ENCODE peak calls at places on chromosomes 1 and 21, in ten cellular contexts. X is endodermal cell, V is tibial artery, N is breast epithelium, L is fibroblast of lung, A is kidney epithelial cell, D is cardiac muscle cell, Y is neural progenitor cell, K is right lobe of liver, P is MM.1S. S is an unnamed sample. For H3K36me3, the result is how much of the 10 kb centered on the place peaks cover.

GRCh38 chr1:216186131-216186530 is 237.1 kb downstream of the USH2A start:
- DNase-seq in X (no peak), V (no peak), N (no peak), L (no peak), A (no peak), D (no peak), Y (no peak), K (no peak), P (no peak), S (no peak)

GRCh38 chr1:84598418-84598817 is 24.2 kb upstream of the CTBS start:
- DNase-seq in X (no peak), V (no peak), N (no peak), L (peak), A (no peak), D (no peak), Y (no peak), K (no peak), P (no peak), S (no peak)

GRCh38 chr1:207058878-207059867 is 6.1 kb downstream of the PFKFB2 start:
- DNase-seq in X (peak), V (no peak), N (no peak), L (no peak), A (no peak), D (no peak), Y (peak), K (no peak), P (peak), S (no peak)

GRCh38 chr1:155912056-155912536 is 947 bp upstream of the RIT1 start:
- DNase-seq in X (peak), V (no peak), N (no peak), L (no peak), A (no peak), D (no peak), Y (no peak), K (no peak), P (peak), S (no peak)

GRCh38 chr1:1565340-1565739 is 9.3 kb downstream of the SSU72 start:
- DNase-seq in X (no peak), V (no peak), N (no peak), L (no peak), A (no peak), D (no peak), Y (no peak), K (no peak), P (no peak), S (no peak)

GRCh38 chr1:47554901-47555300 is 117.1 kb downstream of the FOXD2 start:
- DNase-seq in X (no peak), V (no peak), N (no peak), L (peak), A (no peak), D (no peak), Y (no peak), K (no peak), P (no peak), S (no peak)

GRCh38 chr1:9452516-9453158 is 86.6 kb upstream of the SLC25A33 start:
- DNase-seq in X (no peak), V (no peak), N (no peak), L (no peak), A (no peak), D (no peak), Y (no peak), K (peak), P (no peak), S (no peak)

GRCh38 chr1:94580367-94581115 is 39.0 kb upstream of the F3 start:
- DNase-seq in X (no peak), V (no peak), N (no peak), L (peak), A (no peak), D (no peak), Y (no peak), K (no peak), P (no peak), S (peak)

GRCh38 chr1:2300851-2301606 is 72.9 kb downstream of the SKI start:
- DNase-seq in X (no peak), V (peak), N (peak), L (peak), A (no peak), D (no peak), Y (no peak), K (peak), P (peak), S (no peak)

GRCh38 chr1:61434276-61434675 is 290.7 kb downstream of the TM2D1 start:
- DNase-seq in X (no peak), V (no peak), N (peak), L (peak), A (peak), D (no peak), Y (no peak), K (no peak), P (no peak), S (no peak)

GRCh38 chr1:35573198-35573775 is at the start of gene TFAP2E:
- DNase-seq in X (peak), V (no peak), N (no peak), L (no peak), A (no peak), D (peak), Y (peak), K (no peak), P (no peak), S (no peak)

GRCh38 chr1:46488343-46489168 is 1.1 kb upstream of the DMBX1 start:
- DNase-seq in X (peak), V (no peak), N (no peak), L (peak), A (peak), D (no peak), Y (peak), K (no peak), P (no peak), S (no peak)

GRCh38 chr1:212549503-212550017 is 59.0 kb upstream of the ATF3 start:
- DNase-seq in X (no peak), V (no peak), N (no peak), L (no peak), A (no peak), D (no peak), Y (no peak), K (no peak), P (no peak), S (no peak)

GRCh38 chr1:247043406-247043805 is 35.2 kb downstream of the ZNF670 start:
- DNase-seq in X (no peak), V (no peak), N (no peak), L (no peak), A (no peak), D (no peak), Y (no peak), K (no peak), P (no peak), S (no peak)

GRCh38 chr1:43519287-43519686 is 11.4 kb upstream of the PTPRF start:
- DNase-seq in X (peak), V (peak), N (no peak), L (no peak), A (no peak), D (no peak), Y (no peak), K (no peak), P (no peak), S (no peak)

GRCh38 chr1:10626011-10626731 is 151.4 kb downstream of the PEX14 start:
- DNase-seq in X (no peak), V (peak), N (no peak), L (no peak), A (no peak), D (no peak), Y (no peak), K (peak), P (no peak), S (no peak)

GRCh38 chr1:81681570-81681969 is 119.2 kb upstream of the ADGRL2 start:
- DNase-seq in X (no peak), V (no peak), N (no peak), L (peak), A (no peak), D (no peak), Y (no peak), K (no peak), P (peak), S (no peak)

GRCh38 chr1:117821782-117822447 is 107.5 kb downstream of the GDAP2 start:
- DNase-seq in X (no peak), V (peak), N (no peak), L (peak), A (peak), D (no peak), Y (no peak), K (no peak), P (peak), S (peak)

GRCh38 chr1:179968994-179969919 is 14.6 kb downstream of the CEP350 start:
- DNase-seq in X (no peak), V (no peak), N (no peak), L (no peak), A (no peak), D (no peak), Y (no peak), K (no peak), P (peak), S (no peak)

GRCh38 chr1:52057876-52058275 is 1.8 kb downstream of the BTF3L4 start:
- DNase-seq in X (no peak), V (no peak), N (no peak), L (no peak), A (no peak), D (no peak), Y (no peak), K (no peak), P (no peak), S (no peak)

GRCh38 chr1:22137006-22137720 is 5.7 kb downstream of the WNT4 start:
- DNase-seq in X (peak), V (no peak), N (peak), L (peak), A (no peak), D (no peak), Y (peak), K (no peak), P (no peak), S (no peak)

GRCh38 chr1:162157469-162157868 is 88.0 kb downstream of the NOS1AP start:
- DNase-seq in X (no peak), V (no peak), N (no peak), L (no peak), A (no peak), D (no peak), Y (no peak), K (no peak), P (no peak), S (no peak)

GRCh38 chr1:15956150-15956549 is 19.8 kb downstream of the ZBTB17 start:
- DNase-seq in X (no peak), V (no peak), N (no peak), L (peak), A (no peak), D (peak), Y (no peak), K (no peak), P (no peak), S (no peak)

GRCh38 chr1:15955552-15955951 is 20.3 kb downstream of the ZBTB17 start:
- DNase-seq in X (no peak), V (peak), N (no peak), L (no peak), A (no peak), D (no peak), Y (no peak), K (no peak), P (no peak), S (no peak)

GRCh38 chr1:15958788-15959187 is 17.1 kb downstream of the ZBTB17 start:
- DNase-seq in X (no peak), V (peak), N (no peak), L (peak), A (no peak), D (no peak), Y (no peak), K (no peak), P (no peak), S (no peak)

GRCh38 chr1:15958111-15958510 is 17.8 kb downstream of the ZBTB17 start:
- DNase-seq in X (no peak), V (peak), N (no peak), L (no peak), A (no peak), D (no peak), Y (no peak), K (no peak), P (no peak), S (no peak)

DNA sequence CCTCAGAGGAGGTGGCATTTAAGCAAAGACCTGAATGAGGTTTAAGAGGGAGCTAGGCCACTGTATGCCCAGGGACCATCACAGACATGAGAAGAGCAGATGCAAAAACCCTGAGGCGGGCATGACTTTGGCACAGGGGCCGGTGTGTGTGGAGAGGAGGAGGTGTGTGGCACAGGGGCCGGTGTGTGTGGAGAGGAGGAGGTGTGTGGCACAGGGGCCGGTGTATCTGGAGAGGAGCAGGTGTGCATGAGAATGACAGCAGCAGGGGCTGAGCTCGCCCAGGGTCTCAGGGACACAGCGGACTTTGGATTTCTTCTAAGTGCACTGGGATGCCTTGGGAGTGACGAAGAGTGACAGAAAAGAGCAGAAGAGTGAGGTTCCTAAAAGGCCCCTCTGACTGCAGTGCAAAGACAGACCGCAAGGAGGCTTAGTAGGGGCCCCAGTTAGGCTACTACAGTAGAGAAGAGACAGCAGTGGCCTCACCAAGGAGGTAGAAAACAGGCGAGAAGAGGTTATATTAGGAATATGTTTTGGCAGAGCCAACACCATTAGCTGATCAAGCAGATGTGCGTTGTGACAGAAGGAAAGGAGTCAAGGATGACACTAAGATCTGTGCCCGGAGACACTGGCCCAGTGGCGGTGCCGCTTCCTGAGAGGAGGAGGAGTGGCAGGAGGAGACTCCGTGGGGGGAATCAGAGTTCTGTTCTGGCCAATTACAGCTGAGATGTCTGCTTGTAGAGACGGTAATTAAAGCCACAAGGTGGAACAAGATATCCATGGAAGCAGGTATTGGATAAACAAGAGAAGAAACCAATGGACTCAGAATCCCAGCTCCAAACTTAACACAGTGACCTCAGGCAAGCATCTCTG is 18.4 kb downstream of the ZBTB17 start:
- DNase-seq in X (peak), V (peak), N (no peak), L (no peak), A (no peak), D (peak), Y (peak), K (no peak), P (no peak), S (no peak)
- TF ChIP-seq CTCF in X (peak), V (no peak), N (no peak), L (no peak), A (peak), D (peak), Y (peak), K (no peak), P (peak), S (peak)

DNA sequence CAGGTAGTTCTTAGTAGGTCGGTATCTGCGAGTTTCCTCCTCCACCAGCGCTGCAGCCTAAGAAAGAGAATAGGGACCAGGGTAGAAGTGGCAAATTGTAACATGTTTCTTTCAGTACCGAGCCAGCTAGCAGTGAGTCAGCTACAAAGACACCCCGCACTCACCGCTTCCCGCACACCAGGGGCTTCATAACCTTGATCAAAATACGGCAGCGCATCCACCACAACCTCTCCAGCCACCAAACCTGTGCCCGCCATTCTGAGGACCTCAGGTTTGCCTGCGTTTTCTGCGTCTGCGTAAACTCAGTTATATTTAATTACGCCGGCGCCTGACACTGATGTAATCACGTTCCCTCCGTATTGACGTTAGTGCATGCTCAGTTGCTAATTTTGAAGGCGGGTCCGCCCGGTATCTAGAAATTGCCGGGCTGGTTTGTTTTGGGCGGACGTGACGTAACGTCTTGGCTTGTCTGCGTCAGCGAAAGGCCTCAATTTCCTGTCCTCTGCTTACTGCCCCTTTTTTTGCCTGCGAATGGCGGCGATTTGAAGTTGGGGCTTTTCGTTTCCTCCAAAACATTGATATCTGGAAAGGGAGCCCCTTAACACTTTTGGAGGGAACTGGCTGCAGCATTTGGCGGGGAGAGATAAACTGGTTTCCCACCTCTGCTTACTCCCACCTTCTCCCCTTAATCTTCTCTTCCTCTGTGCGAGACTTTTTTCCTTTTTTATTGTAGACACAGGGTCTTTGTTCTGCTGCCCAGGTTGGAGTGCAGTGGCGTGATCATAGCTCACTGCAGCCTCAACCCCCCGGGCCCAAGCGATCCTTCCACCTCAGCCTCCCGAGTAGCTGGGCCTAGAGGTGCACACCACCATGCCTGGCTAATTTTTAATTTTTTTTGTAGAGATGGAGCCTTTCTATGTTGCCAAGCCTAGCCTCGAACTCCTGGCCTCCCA is at the start of gene BCAS2:
- DNase-seq in X (peak), V (peak), N (peak), L (peak), A (peak), D (peak), Y (peak), K (peak), P (peak), S (peak)
- H3K36me3 ChIP-seq in X (under half), V (under half), N (under half), L (under half), A (under half), D (under half), Y (under half), K (under half), P (under half), S (under half)

GRCh38 chr1:50347933-50348332 is 75.3 kb downstream of the DMRTA2 start:
- DNase-seq in X (no peak), V (no peak), N (no peak), L (no peak), A (no peak), D (no peak), Y (no peak), K (no peak), P (no peak), S (no peak)

GRCh38 chr1:50346621-50347020 is 76.6 kb downstream of the DMRTA2 start:
- DNase-seq in X (no peak), V (no peak), N (no peak), L (no peak), A (no peak), D (no peak), Y (no peak), K (no peak), P (no peak), S (no peak)

GRCh38 chr1:50350421-50350820 is 72.8 kb downstream of the DMRTA2 start:
- DNase-seq in X (no peak), V (no peak), N (no peak), L (no peak), A (no peak), D (no peak), Y (no peak), K (no peak), P (no peak), S (no peak)

GRCh38 chr1:50349242-50349565 is 74.0 kb downstream of the DMRTA2 start:
- DNase-seq in X (no peak), V (no peak), N (no peak), L (no peak), A (no peak), D (no peak), Y (no peak), K (no peak), P (no peak), S (no peak)

GRCh38 chr1:50348449-50349241 is 74.6 kb downstream of the DMRTA2 start:
- DNase-seq in X (peak), V (no peak), N (peak), L (peak), A (peak), D (peak), Y (peak), K (peak), P (peak), S (peak)
- TF ChIP-seq CTCF in X (peak), V (peak), N (peak), L (peak), A (peak), D (peak), Y (peak), K (peak), P (peak), S (peak)

GRCh38 chr21:31666445-31667010 is 7.0 kb downstream of the SOD1 start:
- DNase-seq in X (no peak), V (no peak), N (no peak), L (no peak), A (no peak), D (no peak), Y (no peak), K (no peak), P (no peak), S (no peak)

GRCh38 chr21:31670065-31670464 is 10.6 kb downstream of the SOD1 start:
- DNase-seq in X (no peak), V (no peak), N (no peak), L (no peak), A (no peak), D (no peak), Y (no peak), K (no peak), P (no peak), S (no peak)

GRCh38 chr21:31667141-31667540 is 7.6 kb downstream of the SOD1 start:
- DNase-seq in X (no peak), V (no peak), N (no peak), L (no peak), A (no peak), D (no peak), Y (no peak), K (no peak), P (no peak), S (no peak)

GRCh38 chr21:31667639-31668038 is 8.1 kb downstream of the SOD1 start:
- DNase-seq in X (no peak), V (no peak), N (no peak), L (no peak), A (no peak), D (no peak), Y (no peak), K (no peak), P (no peak), S (no peak)

DNA sequence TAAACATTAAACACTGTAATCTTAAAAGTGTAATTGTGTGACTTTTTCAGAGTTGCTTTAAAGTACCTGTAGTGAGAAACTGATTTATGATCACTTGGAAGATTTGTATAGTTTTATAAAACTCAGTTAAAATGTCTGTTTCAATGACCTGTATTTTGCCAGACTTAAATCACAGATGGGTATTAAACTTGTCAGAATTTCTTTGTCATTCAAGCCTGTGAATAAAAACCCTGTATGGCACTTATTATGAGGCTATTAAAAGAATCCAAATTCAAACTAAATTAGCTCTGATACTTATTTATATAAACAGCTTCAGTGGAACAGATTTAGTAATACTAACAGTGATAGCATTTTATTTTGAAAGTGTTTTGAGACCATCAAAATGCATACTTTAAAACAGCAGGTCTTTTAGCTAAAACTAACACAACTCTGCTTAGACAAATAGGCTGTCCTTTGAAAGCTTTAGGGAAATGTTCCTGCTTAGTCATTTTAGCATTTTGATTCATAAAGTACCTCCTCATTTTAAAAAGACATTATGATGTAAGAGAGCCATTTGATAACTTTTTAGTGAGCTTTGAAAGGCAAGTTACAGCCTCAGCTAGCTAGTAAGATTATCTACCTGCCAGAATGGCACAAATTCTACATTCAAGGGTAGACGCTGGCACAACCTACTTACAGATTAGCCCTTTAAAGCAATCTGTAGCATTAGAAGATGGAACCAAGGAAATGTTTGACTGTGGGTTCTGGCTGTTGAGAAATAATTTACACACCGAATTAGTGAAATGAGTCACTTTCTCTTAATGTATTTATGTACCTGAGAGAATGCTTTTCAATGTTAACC is 9.4 kb downstream of the SOD1 start:
- DNase-seq in X (no peak), V (no peak), N (no peak), L (no peak), A (no peak), D (no peak), Y (no peak), K (no peak), P (no peak), S (no peak)
- H3K36me3 ChIP-seq in X (half or more), V (half or more), N (under half), L (under half), A (under half), D (under half), Y (under half), K (half or more), P (under half), S (under half)

GRCh38 chr1:220914283-220915116 is 35.3 kb downstream of the HLX start:
- DNase-seq in X (no peak), V (no peak), N (no peak), L (no peak), A (no peak), D (no peak), Y (no peak), K (no peak), P (no peak), S (no peak)
- TF ChIP-seq CTCF in X (peak), V (no peak), N (no peak), L (no peak), A (no peak), D (no peak), Y (no peak), K (no peak), P (no peak), S (no peak)